ENCODE peak calls at places on chromosomes 16 and 17, in five cellular contexts. One of them, this sample, is unnamed.

GRCh38 chr16:29977063-29977462 is 3.4 kb downstream of the TAOK2 start:
- DNase-seq in psoas muscle: no peak
- DNase-seq in Caco-2: no peak
- DNase-seq in adrenal gland: no peak
- DNase-seq in fibroblast of villous mesenchyme: no peak
- DNase-seq in this sample: no peak

GRCh38 chr17:66469890-66470289 is 167.5 kb downstream of the PRKCA start:
- DNase-seq in psoas muscle: no peak
- DNase-seq in Caco-2: no peak
- DNase-seq in adrenal gland: no peak
- DNase-seq in fibroblast of villous mesenchyme: peak; percentile 62
- DNase-seq in this sample: peak; percentile 47

GRCh38 chr16:70800306-70800705 is 652 bp downstream of the VAC14 start:
- DNase-seq in psoas muscle: no peak
- DNase-seq in Caco-2: no peak
- DNase-seq in adrenal gland: no peak
- DNase-seq in fibroblast of villous mesenchyme: no peak
- DNase-seq in this sample: no peak

GRCh38 chr17:64200080-64201042 is 62.7 kb downstream of the TEX2 start:
- DNase-seq in psoas muscle: no peak
- DNase-seq in Caco-2: no peak
- DNase-seq in adrenal gland: no peak
- DNase-seq in fibroblast of villous mesenchyme: peak; percentile 51
- DNase-seq in this sample: peak; percentile 76

GRCh38 chr16:78606572-78606971 is 507.1 kb downstream of the WWOX start:
- DNase-seq in psoas muscle: no peak
- DNase-seq in Caco-2: no peak
- DNase-seq in adrenal gland: no peak
- DNase-seq in fibroblast of villous mesenchyme: no peak
- DNase-seq in this sample: no peak

GRCh38 chr16:1940273-1941161 is 2.5 kb downstream of the MSRB1 start:
- DNase-seq in psoas muscle: no peak
- DNase-seq in Caco-2: peak; percentile 76
- DNase-seq in adrenal gland: no peak
- DNase-seq in fibroblast of villous mesenchyme: no peak
- DNase-seq in this sample: no peak

GRCh38 chr17:77256710-77257109 is 115.9 kb downstream of the SEC14L1 start:
- DNase-seq in psoas muscle: no peak
- DNase-seq in Caco-2: no peak
- DNase-seq in adrenal gland: no peak
- DNase-seq in fibroblast of villous mesenchyme: no peak
- DNase-seq in this sample: no peak

GRCh38 chr17:15249487-15249886 is 15.6 kb downstream of the PMP22 start:
- DNase-seq in psoas muscle: no peak
- DNase-seq in Caco-2: no peak
- DNase-seq in adrenal gland: no peak
- DNase-seq in fibroblast of villous mesenchyme: no peak
- DNase-seq in this sample: no peak

GRCh38 chr17:57174591-57174990 is 81.7 kb upstream of the MSI2 start:
- DNase-seq in psoas muscle: no peak
- DNase-seq in Caco-2: no peak
- DNase-seq in adrenal gland: no peak
- DNase-seq in fibroblast of villous mesenchyme: no peak
- DNase-seq in this sample: no peak

GRCh38 chr17:14270508-14270907 is 30.4 kb upstream of the HS3ST3B1 start:
- DNase-seq in psoas muscle: no peak
- DNase-seq in Caco-2: no peak
- DNase-seq in adrenal gland: no peak
- DNase-seq in fibroblast of villous mesenchyme: no peak
- DNase-seq in this sample: no peak

GRCh38 chr17:27888945-27889344 is 4.2 kb downstream of the LYRM9 start:
- DNase-seq in psoas muscle: no peak
- DNase-seq in Caco-2: peak; percentile 99
- DNase-seq in adrenal gland: peak; percentile 51
- DNase-seq in fibroblast of villous mesenchyme: no peak
- DNase-seq in this sample: peak; percentile 10

GRCh38 chr16:12504312-12504711 is 299.4 kb downstream of the CPPED1 start:
- DNase-seq in psoas muscle: no peak
- DNase-seq in Caco-2: no peak
- DNase-seq in adrenal gland: no peak
- DNase-seq in fibroblast of villous mesenchyme: no peak
- DNase-seq in this sample: no peak

GRCh38 chr17:8835631-8836364 is 31.7 kb downstream of the PIK3R6 start:
- DNase-seq in psoas muscle: no peak
- DNase-seq in Caco-2: no peak
- DNase-seq in adrenal gland: no peak
- DNase-seq in fibroblast of villous mesenchyme: no peak
- DNase-seq in this sample: no peak

GRCh38 chr16:57266531-57267268 is 17.8 kb downstream of the PLLP start:
- DNase-seq in psoas muscle: no peak
- DNase-seq in Caco-2: no peak
- DNase-seq in adrenal gland: no peak
- DNase-seq in fibroblast of villous mesenchyme: peak; percentile 18
- DNase-seq in this sample: no peak

GRCh38 chr17:74282587-74283370 is 8.7 kb downstream of the DNAI2 start:
- DNase-seq in psoas muscle: no peak
- DNase-seq in Caco-2: peak; percentile 49
- DNase-seq in adrenal gland: no peak
- DNase-seq in fibroblast of villous mesenchyme: peak; percentile 7
- DNase-seq in this sample: no peak

GRCh38 chr17:10294162-10294561 is 78.6 kb downstream of the MYH13 start:
- DNase-seq in psoas muscle: no peak
- DNase-seq in Caco-2: no peak
- DNase-seq in adrenal gland: no peak
- DNase-seq in fibroblast of villous mesenchyme: no peak
- DNase-seq in this sample: no peak

GRCh38 chr17:219696-220095 is 38.2 kb upstream of the DOC2B start:
- DNase-seq in psoas muscle: no peak
- DNase-seq in Caco-2: peak; percentile 15
- DNase-seq in adrenal gland: peak; percentile 11
- DNase-seq in fibroblast of villous mesenchyme: no peak
- DNase-seq in this sample: no peak

GRCh38 chr16:11914759-11915643 is 755 bp downstream of the GSPT1 start:
- DNase-seq in psoas muscle: peak; percentile 54
- DNase-seq in Caco-2: peak; percentile 41
- DNase-seq in adrenal gland: peak; percentile 45
- DNase-seq in fibroblast of villous mesenchyme: peak; percentile 47
- DNase-seq in this sample: peak; percentile 29

GRCh38 chr16:25013751-25014499 is 1.2 kb downstream of the ARHGAP17 start:
- DNase-seq in psoas muscle: no peak
- DNase-seq in Caco-2: no peak
- DNase-seq in adrenal gland: no peak
- DNase-seq in fibroblast of villous mesenchyme: no peak
- DNase-seq in this sample: no peak

GRCh38 chr16:81610144-81610842 is 165.7 kb downstream of the CMIP start:
- DNase-seq in psoas muscle: peak; percentile 85
- DNase-seq in Caco-2: no peak
- DNase-seq in adrenal gland: peak; percentile 79
- DNase-seq in fibroblast of villous mesenchyme: peak; percentile 54
- DNase-seq in this sample: peak; percentile 81

GRCh38 chr16:306911-307370 is 24.0 kb downstream of the PDIA2 start:
- DNase-seq in psoas muscle: no peak
- DNase-seq in Caco-2: no peak
- DNase-seq in adrenal gland: peak; percentile 60
- DNase-seq in fibroblast of villous mesenchyme: no peak
- DNase-seq in this sample: no peak

GRCh38 chr16:85055503-85056210 is 28.1 kb downstream of the KIAA0513 start:
- DNase-seq in psoas muscle: no peak
- DNase-seq in Caco-2: no peak
- DNase-seq in adrenal gland: no peak
- DNase-seq in fibroblast of villous mesenchyme: peak; percentile 87
- DNase-seq in this sample: peak; percentile 50

GRCh38 chr17:28612936-28613872 is 781 bp downstream of the RSKR start:
- DNase-seq in psoas muscle: no peak
- DNase-seq in Caco-2: peak; percentile 50
- DNase-seq in adrenal gland: peak; percentile 36
- DNase-seq in fibroblast of villous mesenchyme: peak; percentile 39
- DNase-seq in this sample: peak; percentile 24

GRCh38 chr16:85460983-85461813 is 151.9 kb upstream of the GSE1 start:
- DNase-seq in psoas muscle: peak; percentile 65
- DNase-seq in Caco-2: no peak
- DNase-seq in adrenal gland: no peak
- DNase-seq in fibroblast of villous mesenchyme: peak; percentile 77
- DNase-seq in this sample: peak; percentile 61

GRCh38 chr16:77043076-77043475 is 147.9 kb upstream of the MON1B start:
- DNase-seq in psoas muscle: no peak
- DNase-seq in Caco-2: no peak
- DNase-seq in adrenal gland: peak; percentile 19
- DNase-seq in fibroblast of villous mesenchyme: peak; percentile 10
- DNase-seq in this sample: peak; percentile 0

GRCh38 chr17:57557793-57558681 is 187.1 kb downstream of the CCDC182 start:
- DNase-seq in psoas muscle: no peak
- DNase-seq in Caco-2: no peak
- DNase-seq in adrenal gland: no peak
- DNase-seq in fibroblast of villous mesenchyme: peak; percentile 63
- DNase-seq in this sample: peak; percentile 48

GRCh38 chr17:29645516-29646051 is 22.9 kb upstream of the CORO6 start:
- DNase-seq in psoas muscle: peak; percentile 83
- DNase-seq in Caco-2: no peak
- DNase-seq in adrenal gland: no peak
- DNase-seq in fibroblast of villous mesenchyme: peak; percentile 93
- DNase-seq in this sample: peak; percentile 94

GRCh38 chr17:34241062-34241461 is 14.0 kb upstream of the CCL2 start:
- DNase-seq in psoas muscle: peak; percentile 75
- DNase-seq in Caco-2: no peak
- DNase-seq in adrenal gland: no peak
- DNase-seq in fibroblast of villous mesenchyme: no peak
- DNase-seq in this sample: peak; percentile 37

GRCh38 chr17:21039839-21040575 is 2.8 kb downstream of the USP22 start:
- DNase-seq in psoas muscle: peak; percentile 30
- DNase-seq in Caco-2: no peak
- DNase-seq in adrenal gland: no peak
- DNase-seq in fibroblast of villous mesenchyme: peak; percentile 56
- DNase-seq in this sample: peak; percentile 55

GRCh38 chr16:50419116-50419515 is 50.3 kb upstream of the BRD7 start:
- DNase-seq in psoas muscle: no peak
- DNase-seq in Caco-2: no peak
- DNase-seq in adrenal gland: no peak
- DNase-seq in fibroblast of villous mesenchyme: no peak
- DNase-seq in this sample: no peak

GRCh38 chr17:10633738-10634379 is 23.2 kb downstream of the MYH3 start:
- DNase-seq in psoas muscle: no peak
- DNase-seq in Caco-2: no peak
- DNase-seq in adrenal gland: no peak
- DNase-seq in fibroblast of villous mesenchyme: no peak
- DNase-seq in this sample: no peak

GRCh38 chr16:181668-182021 is 1.4 kb downstream of the HBQ1 start:
- DNase-seq in psoas muscle: no peak
- DNase-seq in Caco-2: no peak
- DNase-seq in adrenal gland: no peak
- DNase-seq in fibroblast of villous mesenchyme: no peak
- DNase-seq in this sample: peak; percentile 13

GRCh38 chr17:78361227-78361683 is 1.4 kb upstream of the SOCS3 start:
- DNase-seq in psoas muscle: no peak
- DNase-seq in Caco-2: no peak
- DNase-seq in adrenal gland: no peak
- DNase-seq in fibroblast of villous mesenchyme: no peak
- DNase-seq in this sample: no peak
- H3K4me3 ChIP-seq in psoas muscle: peak overlapping the region; percentile 96
- H3K4me3 ChIP-seq in Caco-2: peak overlapping the region; percentile 71
- H3K4me3 ChIP-seq in adrenal gland: no peak overlapping the region
- H3K4me3 ChIP-seq in fibroblast of villous mesenchyme: no peak overlapping the region
- H3K4me3 ChIP-seq in this sample: no peak overlapping the region

DNA sequence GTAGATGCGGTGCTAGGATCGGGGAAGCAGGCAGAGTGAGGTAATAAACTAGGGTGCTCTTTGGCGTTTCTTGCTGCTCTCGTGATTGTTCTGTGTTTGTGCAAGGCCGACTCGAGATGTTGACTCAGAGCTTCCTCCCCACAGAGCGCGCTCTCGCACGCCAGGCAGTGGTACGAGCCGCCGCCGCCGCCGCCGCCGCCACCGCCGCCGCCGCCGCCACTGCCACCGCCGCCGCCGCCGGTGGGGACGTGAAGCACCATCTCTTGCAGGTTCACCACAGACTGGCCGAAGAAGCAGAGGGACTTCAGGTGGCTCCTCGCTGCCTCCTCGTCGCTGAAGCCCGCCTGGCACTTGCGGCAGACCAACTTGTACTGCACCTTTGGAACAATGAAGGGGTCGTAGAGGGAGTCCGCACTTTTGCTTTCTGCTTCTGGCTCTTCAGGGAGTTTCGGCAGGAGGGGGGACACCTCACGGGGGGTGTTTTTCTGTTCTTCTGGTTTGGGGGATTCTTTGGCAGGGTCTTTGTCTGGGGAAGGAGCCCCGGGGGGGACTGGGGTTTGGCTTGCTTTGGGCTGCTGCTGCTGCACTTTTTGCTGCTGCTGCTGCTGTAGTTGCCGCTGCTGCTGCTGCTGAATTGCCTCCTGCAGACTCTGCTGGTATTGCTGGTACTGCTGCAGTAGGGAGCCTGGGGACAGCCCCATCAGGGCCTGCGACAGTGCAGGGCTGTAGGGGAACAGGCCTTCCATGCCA is 260.2 kb downstream of the ZFHX3 start:
- DNase-seq in psoas muscle: peak; percentile 53
- DNase-seq in Caco-2: no peak
- DNase-seq in adrenal gland: peak; percentile 75
- DNase-seq in fibroblast of villous mesenchyme: peak; percentile 86
- DNase-seq in this sample: peak; percentile 89
- TF ChIP-seq CTCF in psoas muscle: no peak
- TF ChIP-seq CTCF in Caco-2: no peak
- TF ChIP-seq CTCF in adrenal gland: peak; percentile 19
- TF ChIP-seq CTCF in fibroblast of villous mesenchyme: no peak
- TF ChIP-seq CTCF in this sample: no peak

GRCh38 chr17:4135489-4135888 is 7.3 kb downstream of the ZZEF1 start:
- DNase-seq in psoas muscle: no peak
- DNase-seq in Caco-2: no peak
- DNase-seq in adrenal gland: no peak
- DNase-seq in fibroblast of villous mesenchyme: no peak
- DNase-seq in this sample: no peak
- H3K4me3 ChIP-seq in psoas muscle: no peak overlapping the region
- H3K4me3 ChIP-seq in Caco-2: no peak overlapping the region
- H3K4me3 ChIP-seq in adrenal gland: no peak overlapping the region
- H3K4me3 ChIP-seq in fibroblast of villous mesenchyme: no peak overlapping the region
- H3K4me3 ChIP-seq in this sample: no peak overlapping the region

DNA sequence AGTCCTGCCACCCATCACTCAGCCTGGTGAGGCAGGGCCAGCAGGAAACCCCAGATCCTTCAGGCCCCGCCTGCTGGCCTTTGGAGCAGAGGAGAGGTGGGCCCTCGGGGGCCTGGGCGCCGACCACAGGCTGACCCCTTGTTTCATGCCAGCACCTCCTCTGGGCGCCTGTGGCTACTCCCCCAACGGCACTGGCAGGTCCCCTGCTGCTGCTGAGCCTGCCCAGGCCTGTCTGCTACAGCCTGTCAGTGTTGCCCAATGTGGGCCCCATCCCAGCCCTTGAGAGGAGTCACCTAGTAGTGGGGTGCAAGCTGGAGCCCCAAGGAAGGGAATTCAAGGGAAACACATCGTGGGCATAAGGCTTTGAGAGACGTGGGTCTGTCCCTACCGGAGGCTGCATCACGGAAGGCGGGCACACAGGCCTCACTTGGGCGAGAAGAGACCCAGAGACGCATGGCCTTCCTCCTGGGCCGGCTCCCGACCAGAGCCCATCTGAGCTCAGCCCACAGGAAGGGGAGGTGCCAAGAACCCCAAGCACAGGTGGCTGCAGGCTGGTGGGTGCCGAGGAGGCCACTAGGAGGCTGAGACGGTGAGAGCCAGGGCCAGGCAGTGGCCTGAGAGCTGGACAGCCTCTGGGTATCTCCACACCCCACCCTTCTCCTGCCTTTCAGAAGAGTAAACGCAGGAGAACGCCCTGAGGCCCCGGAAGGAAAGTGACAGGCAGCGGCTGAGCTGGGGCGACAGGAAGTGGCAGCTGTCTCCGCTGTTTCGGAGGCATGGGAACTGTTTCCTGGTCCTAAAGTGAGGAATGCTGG is 8.1 kb upstream of the FASN start:
- DNase-seq in psoas muscle: peak; percentile 47
- DNase-seq in Caco-2: peak; percentile 94
- DNase-seq in adrenal gland: peak; percentile 34
- DNase-seq in fibroblast of villous mesenchyme: peak; percentile 56
- DNase-seq in this sample: peak; percentile 39
- TF ChIP-seq CTCF in psoas muscle: peak; percentile 15
- TF ChIP-seq CTCF in Caco-2: peak; percentile 75
- TF ChIP-seq CTCF in adrenal gland: peak; percentile 46
- TF ChIP-seq CTCF in fibroblast of villous mesenchyme: peak; percentile 48
- TF ChIP-seq CTCF in this sample: peak; percentile 40